ENCODE peak calls at places on chromosomes 11 and 22, in seven cellular contexts. X is tibial nerve, Q is IMR-90, V is upper lobe of right lung, E is choroid plexus epithelial cell, K is AG10803, G is GM23338. Z is an unnamed sample.

GRCh38 chr11:67117667-67118058 is 1.4 kb upstream of the KDM2A start:
- DNase-seq in X (no peak), Q (no peak), V (peak; percentile 78), E (peak; percentile 41), K (peak; percentile 23), G (peak; percentile 69), Z (no peak)

GRCh38 chr11:23509023-23509422 is 648.7 kb upstream of the CCDC179 start:
- DNase-seq in X (no peak), Q (peak; percentile 88), V (no peak), E (peak; percentile 59), K (no peak), G (no peak), Z (no peak)

GRCh38 chr11:103024086-103024485 is 67.9 kb downstream of the DCUN1D5 start:
- DNase-seq in X (no peak), Q (no peak), V (no peak), E (peak; percentile 9), K (peak; percentile 19), G (no peak), Z (peak; percentile 87)

GRCh38 chr11:9265211-9266131 is at the start of gene DENND5A:
- DNase-seq in X (peak; percentile 61), Q (peak; percentile 83), V (peak; percentile 93), E (peak; percentile 88), K (peak; percentile 83), G (peak; percentile 93), Z (peak; percentile 73)

GRCh38 chr11:9615031-9615451 is 41.6 kb downstream of the WEE1 start:
- DNase-seq in X (no peak), Q (peak; percentile 13), V (peak; percentile 5), E (no peak), K (peak; percentile 32), G (no peak), Z (peak; percentile 28)

GRCh38 chr11:63599211-63600122 is 14.8 kb downstream of the PLAAT3 start:
- DNase-seq in X (no peak), Q (peak; percentile 95), V (no peak), E (peak; percentile 76), K (peak; percentile 78), G (no peak), Z (peak; percentile 67)

GRCh38 chr22:43884600-43885318 is 7.1 kb downstream of the PNPLA5 start:
- DNase-seq in X (peak; percentile 53), Q (peak; percentile 31), V (peak; percentile 82), E (peak; percentile 52), K (peak; percentile 46), G (peak; percentile 93), Z (peak; percentile 57)

GRCh38 chr22:39439170-39439569 is 17.6 kb upstream of the MGAT3 start:
- DNase-seq in X (no peak), Q (peak; percentile 76), V (no peak), E (peak; percentile 88), K (peak; percentile 38), G (no peak), Z (peak; percentile 66)

GRCh38 chr11:1667906-1668305 is 29.1 kb upstream of the KRTAP5-6 start:
- DNase-seq in X (no peak), Q (no peak), V (no peak), E (no peak), K (no peak), G (no peak), Z (no peak)

GRCh38 chr11:5285703-5286102 is 16.0 kb upstream of the HBE1 start:
- DNase-seq in X (no peak), Q (no peak), V (no peak), E (no peak), K (no peak), G (no peak), Z (no peak)

GRCh38 chr11:33691051-33691864 is 9.4 kb downstream of the C11orf91 start:
- DNase-seq in X (no peak), Q (no peak), V (no peak), E (no peak), K (no peak), G (no peak), Z (no peak)

GRCh38 chr11:1223346-1224108 is 661 bp downstream of the MUC5B start:
- DNase-seq in X (no peak), Q (no peak), V (peak; percentile 57), E (no peak), K (no peak), G (no peak), Z (no peak)

GRCh38 chr11:129375731-129376657 is at the start of gene BARX2:
- DNase-seq in X (no peak), Q (peak; percentile 54), V (peak; percentile 82), E (peak; percentile 83), K (peak; percentile 40), G (peak; percentile 86), Z (peak; percentile 56)

GRCh38 chr11:126163074-126163700 is 48.3 kb downstream of the RPUSD4 start:
- DNase-seq in X (no peak), Q (peak; percentile 96), V (no peak), E (peak; percentile 16), K (peak; percentile 95), G (no peak), Z (peak; percentile 70)

GRCh38 chr11:107501713-107502112 is 44.1 kb upstream of the CWF19L2 start:
- DNase-seq in X (no peak), Q (no peak), V (no peak), E (no peak), K (no peak), G (no peak), Z (no peak)
- H3K4me3 ChIP-seq in X (no peak overlapping the region), Q (no peak overlapping the region), V (no peak overlapping the region), E (no peak overlapping the region), K (no peak overlapping the region), G (no peak overlapping the region), Z (no peak overlapping the region)

GRCh38 chr11:10758959-10759358 is 7.9 kb downstream of the CTR9 start:
- DNase-seq in X (no peak), Q (no peak), V (no peak), E (no peak), K (no peak), G (peak; percentile 21), Z (no peak)
- TF ChIP-seq CTCF in X (no peak), Q (peak; percentile 14), V (no peak), E (no peak), K (no peak), G (no peak), Z (peak; percentile 14)

GRCh38 chr11:65314501-65315203 is at the start of gene CDC42EP2:
- DNase-seq in X (peak; percentile 80), Q (peak; percentile 80), V (peak; percentile 95), E (peak; percentile 85), K (peak; percentile 85), G (peak; percentile 87), Z (peak; percentile 78)

GRCh38 chr11:65316311-65316978 is 1.8 kb downstream of the CDC42EP2 start:
- DNase-seq in X (peak; percentile 53), Q (peak; percentile 97), V (no peak), E (peak; percentile 82), K (peak; percentile 100), G (peak; percentile 64), Z (peak; percentile 100)

GRCh38 chr11:65315204-65315865 is 669 bp downstream of the CDC42EP2 start:
- DNase-seq in X (peak; percentile 72), Q (peak; percentile 68), V (peak; percentile 91), E (peak; percentile 71), K (peak; percentile 75), G (peak; percentile 94), Z (peak; percentile 83)

GRCh38 chr11:65315866-65316233 is 1.2 kb downstream of the CDC42EP2 start:
- DNase-seq in X (no peak), Q (no peak), V (no peak), E (no peak), K (no peak), G (no peak), Z (no peak)

GRCh38 chr11:65316979-65317786 is 2.5 kb downstream of the CDC42EP2 start:
- DNase-seq in X (peak; percentile 54), Q (peak; percentile 84), V (peak; percentile 70), E (peak; percentile 69), K (peak; percentile 94), G (peak; percentile 80), Z (peak; percentile 97)
- H3K4me3 ChIP-seq in X (peak overlapping the region; percentile 98), Q (peak overlapping the region; percentile 96), V (peak overlapping the region; percentile 98), E (peak overlapping the region; percentile 91), K (peak overlapping the region; percentile 94), G (peak overlapping the region; percentile 98), Z (peak overlapping the region; percentile 95)

GRCh38 chr22:37331811-37332536 is 49.7 kb downstream of the CYTH4 start:
- DNase-seq in X (no peak), Q (peak; percentile 38), V (no peak), E (no peak), K (no peak), G (no peak), Z (no peak)
- TF ChIP-seq CTCF in X (no peak), Q (no peak), V (no peak), E (peak; percentile 23), K (no peak), G (peak; percentile 44), Z (peak; percentile 2)

DNA sequence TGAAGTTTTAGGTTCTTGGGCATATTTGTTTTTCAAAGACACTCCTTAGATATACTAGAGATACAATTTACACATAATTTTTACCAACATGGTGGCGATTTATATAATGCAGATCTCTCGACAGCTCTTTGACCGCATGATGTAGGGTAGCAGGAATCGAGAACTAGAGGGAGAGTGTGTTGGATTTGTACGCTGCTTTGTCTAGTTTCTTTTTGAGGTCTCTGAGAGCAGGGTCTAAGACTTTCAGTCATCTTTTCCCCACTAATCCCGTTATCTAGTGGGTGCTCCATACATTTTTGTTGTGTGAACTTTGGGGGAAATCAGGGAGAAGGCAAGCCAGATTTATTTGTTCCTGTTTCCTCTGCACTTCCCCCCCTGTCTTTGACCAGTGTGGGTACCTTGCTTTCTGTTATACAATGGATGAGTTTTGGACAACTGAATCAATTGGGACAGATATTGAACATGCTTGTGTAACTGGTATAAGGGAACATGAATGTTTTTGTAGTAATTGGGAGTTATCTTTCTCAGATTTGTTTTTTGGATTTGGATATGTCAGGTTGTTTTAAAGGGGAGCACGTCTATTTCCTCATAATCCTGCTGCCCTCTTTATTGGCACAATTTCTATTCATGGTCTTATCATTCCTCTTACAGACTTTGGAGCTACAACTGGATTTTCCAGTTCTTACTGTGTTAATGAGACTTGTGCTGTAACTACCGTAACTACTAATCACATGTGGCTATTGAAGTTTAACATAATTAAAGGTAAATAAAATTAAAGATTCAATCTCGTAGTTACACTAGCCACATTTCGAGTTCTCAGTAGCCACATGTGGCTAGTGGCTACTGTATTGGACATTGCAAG is 1.7 kb downstream of the FDX1 start:
- DNase-seq in X (no peak), Q (peak; percentile 31), V (no peak), E (peak; percentile 33), K (no peak), G (no peak), Z (peak; percentile 46)
- H3K4me3 ChIP-seq in X (peak overlapping the region; percentile 86), Q (peak overlapping the region; percentile 86), V (peak overlapping the region; percentile 84), E (peak overlapping the region; percentile 94), K (peak overlapping the region; percentile 71), G (peak overlapping the region; percentile 89), Z (peak overlapping the region; percentile 97)

GRCh38 chr11:32385998-32386397 is 49.3 kb downstream of the WT1 start:
- DNase-seq in X (no peak), Q (peak; percentile 41), V (no peak), E (peak; percentile 75), K (peak; percentile 40), G (peak; percentile 84), Z (peak; percentile 54)
- TF ChIP-seq CTCF in X (no peak), Q (peak; percentile 37), V (no peak), E (peak; percentile 80), K (peak; percentile 74), G (peak; percentile 77), Z (peak; percentile 66)

GRCh38 chr11:132072880-132073213 is 702.4 kb downstream of the NTM start:
- DNase-seq in X (no peak), Q (peak; percentile 73), V (no peak), E (peak; percentile 23), K (peak; percentile 78), G (no peak), Z (peak; percentile 76)
- H3K4me3 ChIP-seq in X (no peak overlapping the region), Q (no peak overlapping the region), V (no peak overlapping the region), E (no peak overlapping the region), K (no peak overlapping the region), G (no peak overlapping the region), Z (no peak overlapping the region)

Z was measured in fibroblast of the aortic adventitia.